ENCODE peak calls at places on chromosomes 6 and 20, in eight cellular contexts. K is GM12865, W is heart left ventricle, M is RWPE2, C is AG04450, G is tibial artery, P is HCT116, J is sigmoid colon. Q is an unnamed sample.

GRCh38 chr20:57809661-57810172 is 99.9 kb upstream of the PMEPA1 start:
- DNase-seq in M (peak; percentile 86), C (no peak), G (peak; percentile 52), P (no peak), K (no peak), J (peak; percentile 69), W (peak; percentile 67), Q (no peak)

GRCh38 chr20:21105429-21106170 is 558 bp downstream of the LINC00237 start:
- DNase-seq in M (no peak), P (no peak), W (no peak), J (no peak), G (no peak), K (no peak), C (no peak), Q (peak; percentile 21)

GRCh38 chr20:36591854-36592641 is 13.5 kb upstream of the RAB5IF start:
- DNase-seq in M (no peak), K (no peak), C (no peak), G (no peak), W (peak; percentile 35), P (peak; percentile 22), J (no peak), Q (no peak)

GRCh38 chr6:143346004-143346403 is 104.5 kb downstream of the ADAT2 start:
- DNase-seq in J (no peak), C (no peak), P (no peak), W (no peak), M (no peak), G (no peak), K (no peak), Q (no peak)

GRCh38 chr20:62523473-62524203 is 47.8 kb upstream of the GATA5 start:
- DNase-seq in J (no peak), G (no peak), K (peak; percentile 19), M (no peak), W (no peak), P (peak; percentile 49), C (no peak), Q (peak; percentile 74)

GRCh38 chr6:15510536-15511247 is 152.1 kb downstream of the DTNBP1 start:
- DNase-seq in C (no peak), J (no peak), G (no peak), M (no peak), K (no peak), P (no peak), W (no peak), Q (no peak)

GRCh38 chr6:23505021-23505420 is 621.0 kb upstream of the NRSN1 start:
- DNase-seq in G (no peak), W (no peak), M (no peak), C (peak; percentile 3), P (no peak), J (no peak), K (no peak), Q (no peak)

GRCh38 chr6:156933201-156934053 is 156.2 kb downstream of the ARID1B start:
- DNase-seq in P (no peak), J (no peak), M (no peak), G (no peak), K (no peak), C (no peak), W (no peak), Q (no peak)

GRCh38 chr6:169292340-169293124 is 38.9 kb upstream of the THBS2 start:
- DNase-seq in M (peak; percentile 72), W (peak; percentile 46), J (peak; percentile 84), C (peak; percentile 89), G (no peak), P (peak; percentile 90), K (no peak), Q (no peak)

GRCh38 chr6:167907837-167908681 is 81.3 kb downstream of the AFDN start:
- DNase-seq in G (no peak), J (no peak), C (no peak), K (no peak), P (peak; percentile 18), W (no peak), M (no peak), Q (no peak)
- TF ChIP-seq CTCF in G (peak; percentile 35), J (no peak), C (peak; percentile 55), K (no peak), P (peak; percentile 59), W (peak; percentile 64), M (peak; percentile 74), Q (no peak)

GRCh38 chr20:33232486-33233072 is 3.2 kb upstream of the BPIFA1 start:
- DNase-seq in P (no peak), W (no peak), C (no peak), M (peak; percentile 28), K (no peak), G (peak; percentile 20), J (no peak), Q (no peak)
- TF ChIP-seq CTCF in P (no peak), W (no peak), C (no peak), M (no peak), K (no peak), G (no peak), J (no peak), Q (no peak)

GRCh38 chr20:2080532-2081224 is 20.9 kb upstream of the STK35 start:
- DNase-seq in M (no peak), W (no peak), P (no peak), K (no peak), C (no peak), J (no peak), G (no peak), Q (no peak)

GRCh38 chr20:2086177-2086979 is 15.2 kb upstream of the STK35 start:
- DNase-seq in M (no peak), W (no peak), C (no peak), G (no peak), P (no peak), J (no peak), K (no peak), Q (no peak)

GRCh38 chr20:2086980-2087377 is 14.6 kb upstream of the STK35 start:
- DNase-seq in W (no peak), P (no peak), K (no peak), J (no peak), G (no peak), C (no peak), M (no peak), Q (no peak)

GRCh38 chr20:2088904-2089303 is 12.7 kb upstream of the STK35 start:
- DNase-seq in J (no peak), P (no peak), M (no peak), G (no peak), W (no peak), K (no peak), C (no peak), Q (no peak)

GRCh38 chr20:2084703-2085102 is 16.9 kb upstream of the STK35 start:
- DNase-seq in P (no peak), J (no peak), M (no peak), W (no peak), G (no peak), K (no peak), C (no peak), Q (no peak)
- TF ChIP-seq CTCF in P (no peak), J (no peak), M (no peak), W (no peak), G (no peak), K (no peak), C (no peak), Q (no peak)

GRCh38 chr6:11595903-11596302 is 58.4 kb downstream of the TMEM170B start:
- DNase-seq in G (no peak), J (no peak), C (no peak), M (no peak), P (no peak), K (peak; percentile 18), W (no peak), Q (no peak)
- TF ChIP-seq CTCF in G (no peak), J (no peak), C (peak; percentile 37), M (no peak), P (peak; percentile 33), K (no peak), W (no peak), Q (no peak)

DNA sequence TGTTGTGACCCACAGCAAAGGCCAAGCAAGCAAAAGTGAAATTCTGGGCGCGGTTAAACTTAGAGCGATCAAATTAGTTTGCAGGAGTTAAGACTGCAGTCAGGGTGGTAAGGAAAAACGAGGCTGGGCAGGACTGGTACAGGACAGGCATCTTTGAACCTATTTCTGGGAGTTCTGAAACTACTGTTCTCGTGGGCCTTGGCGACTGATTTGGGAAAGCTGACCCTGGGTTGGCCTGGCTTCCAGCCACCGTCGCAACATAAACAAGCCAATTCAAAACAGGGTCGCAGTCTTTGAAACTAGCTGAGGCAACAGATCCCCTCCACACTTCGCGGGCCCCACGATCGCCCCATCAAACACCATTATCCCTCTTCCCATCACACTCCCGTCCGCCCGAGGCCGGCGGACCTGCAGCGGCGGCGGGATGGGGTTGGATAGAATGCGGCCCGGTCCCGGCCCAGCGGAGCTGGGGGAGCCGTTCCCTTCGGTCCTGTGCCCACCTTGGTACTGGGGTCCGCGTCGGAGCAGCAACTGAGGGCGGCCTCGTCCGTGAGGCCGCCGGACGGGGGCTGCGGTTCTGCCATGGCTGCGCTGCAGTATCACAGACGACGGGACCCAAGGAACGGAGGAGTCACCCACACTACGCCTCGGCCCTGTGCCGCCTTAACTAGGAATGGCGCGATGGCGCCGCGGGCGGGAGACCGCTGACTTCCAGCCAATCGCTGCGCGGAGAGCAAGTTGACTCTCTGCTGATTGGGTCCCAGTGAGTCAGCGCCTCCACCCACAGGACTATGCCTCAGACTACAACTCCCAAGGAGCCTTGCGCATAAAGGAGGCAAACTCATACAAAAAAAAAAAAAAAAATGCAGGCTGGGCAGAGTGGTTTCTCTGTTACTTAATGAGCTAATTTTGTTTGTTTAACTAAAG is at the start of gene GLO1:
- DNase-seq in P (peak; percentile 97), W (peak; percentile 98), M (peak; percentile 98), C (peak; percentile 97), J (peak; percentile 99), G (peak; percentile 98), K (peak; percentile 99), Q (peak; percentile 97)
- TF ChIP-seq CTCF in P (no peak), W (no peak), M (no peak), C (no peak), J (no peak), G (no peak), K (no peak), Q (no peak)

GRCh38 chr6:135658916-135659315 is 161.4 kb upstream of the AHI1 start:
- DNase-seq in W (no peak), G (no peak), C (no peak), M (no peak), K (no peak), P (no peak), J (no peak), Q (peak; percentile 10)

GRCh38 chr6:135665935-135666334 is 168.4 kb upstream of the AHI1 start:
- DNase-seq in C (no peak), J (no peak), K (no peak), G (no peak), P (no peak), M (no peak), W (no peak), Q (no peak)

GRCh38 chr6:135667694-135668455 is 170.3 kb upstream of the AHI1 start:
- DNase-seq in P (no peak), J (no peak), M (no peak), W (peak; percentile 30), G (no peak), K (no peak), C (no peak), Q (no peak)

GRCh38 chr6:135664527-135664926 is 167.0 kb upstream of the AHI1 start:
- DNase-seq in G (no peak), W (no peak), M (no peak), K (no peak), P (no peak), C (no peak), J (no peak), Q (no peak)
- TF ChIP-seq CTCF in G (no peak), W (no peak), M (no peak), K (no peak), P (no peak), C (no peak), J (no peak), Q (no peak)